ENCODE peak calls at places on chromosome 22, in ten cellular contexts. One of them, this sample, is unnamed. For H3K4me1 and H3K9me3, the result is how much of the 10 kb centered on the place peaks cover.

GRCh38 chr22:20566420-20567260 is 59.2 kb downstream of the MED15 start:
- DNase-seq in GM23248: peak
- DNase-seq in A549: peak
- DNase-seq in PC-3: peak
- DNase-seq in colonic mucosa: no peak
- DNase-seq in tibial nerve: no peak
- DNase-seq in right cardiac atrium: peak
- DNase-seq in iPS DF 6.9: no peak
- DNase-seq in H9: no peak
- DNase-seq in OCI-LY7: no peak
- DNase-seq in this sample: peak

GRCh38 chr22:29209624-29209929 is 3.9 kb downstream of the EMID1 start:
- DNase-seq in GM23248: no peak
- DNase-seq in A549: no peak
- DNase-seq in PC-3: peak
- DNase-seq in colonic mucosa: no peak
- DNase-seq in tibial nerve: no peak
- DNase-seq in right cardiac atrium: no peak
- DNase-seq in iPS DF 6.9: no peak
- DNase-seq in H9: peak
- DNase-seq in OCI-LY7: no peak
- DNase-seq in this sample: no peak

GRCh38 chr22:23769321-23769965 is 1.7 kb upstream of the CHCHD10 start:
- DNase-seq in GM23248: no peak
- DNase-seq in A549: no peak
- DNase-seq in PC-3: no peak
- DNase-seq in colonic mucosa: no peak
- DNase-seq in tibial nerve: no peak
- DNase-seq in right cardiac atrium: peak
- DNase-seq in iPS DF 6.9: no peak
- DNase-seq in H9: no peak
- DNase-seq in OCI-LY7: peak
- DNase-seq in this sample: no peak

GRCh38 chr22:39719559-39720450 is 149.3 kb downstream of the CACNA1I start:
- DNase-seq in GM23248: no peak
- DNase-seq in A549: no peak
- DNase-seq in PC-3: no peak
- DNase-seq in colonic mucosa: no peak
- DNase-seq in tibial nerve: no peak
- DNase-seq in right cardiac atrium: no peak
- DNase-seq in iPS DF 6.9: no peak
- DNase-seq in H9: no peak
- DNase-seq in OCI-LY7: no peak
- DNase-seq in this sample: no peak

GRCh38 chr22:30327864-30328345 is 1.2 kb upstream of the TBC1D10A start:
- DNase-seq in GM23248: peak
- DNase-seq in A549: peak
- DNase-seq in PC-3: peak
- DNase-seq in colonic mucosa: peak
- DNase-seq in tibial nerve: no peak
- DNase-seq in right cardiac atrium: no peak
- DNase-seq in iPS DF 6.9: no peak
- DNase-seq in H9: peak
- DNase-seq in OCI-LY7: peak
- DNase-seq in this sample: no peak

GRCh38 chr22:41563051-41563711 is 2.4 kb downstream of the CSDC2 start:
- DNase-seq in GM23248: peak
- DNase-seq in A549: peak
- DNase-seq in PC-3: peak
- DNase-seq in colonic mucosa: no peak
- DNase-seq in tibial nerve: no peak
- DNase-seq in right cardiac atrium: no peak
- DNase-seq in iPS DF 6.9: no peak
- DNase-seq in H9: peak
- DNase-seq in OCI-LY7: no peak
- DNase-seq in this sample: no peak

GRCh38 chr22:29638678-29639077 is 35.2 kb downstream of the NF2 start:
- DNase-seq in GM23248: no peak
- DNase-seq in A549: no peak
- DNase-seq in PC-3: no peak
- DNase-seq in colonic mucosa: no peak
- DNase-seq in tibial nerve: no peak
- DNase-seq in right cardiac atrium: no peak
- DNase-seq in iPS DF 6.9: no peak
- DNase-seq in H9: no peak
- DNase-seq in OCI-LY7: no peak
- DNase-seq in this sample: no peak

GRCh38 chr22:23888615-23889401 is 5.4 kb upstream of the MIF start:
- DNase-seq in GM23248: peak
- DNase-seq in A549: peak
- DNase-seq in PC-3: peak
- DNase-seq in colonic mucosa: no peak
- DNase-seq in tibial nerve: no peak
- DNase-seq in right cardiac atrium: peak
- DNase-seq in iPS DF 6.9: no peak
- DNase-seq in H9: no peak
- DNase-seq in OCI-LY7: no peak
- DNase-seq in this sample: no peak

GRCh38 chr22:32317524-32317923 is 40.1 kb upstream of the RFPL3 start:
- DNase-seq in GM23248: no peak
- DNase-seq in A549: no peak
- DNase-seq in PC-3: no peak
- DNase-seq in colonic mucosa: peak
- DNase-seq in tibial nerve: no peak
- DNase-seq in right cardiac atrium: no peak
- DNase-seq in iPS DF 6.9: no peak
- DNase-seq in H9: no peak
- DNase-seq in OCI-LY7: no peak
- DNase-seq in this sample: no peak

GRCh38 chr22:39309364-39309861 is 10.0 kb downstream of the RPL3 start:
- DNase-seq in GM23248: peak
- DNase-seq in A549: no peak
- DNase-seq in PC-3: no peak
- DNase-seq in colonic mucosa: no peak
- DNase-seq in tibial nerve: no peak
- DNase-seq in right cardiac atrium: peak
- DNase-seq in iPS DF 6.9: no peak
- DNase-seq in H9: peak
- DNase-seq in OCI-LY7: peak
- DNase-seq in this sample: no peak

GRCh38 chr22:28874061-28874460 is 9.3 kb upstream of the ZNRF3 start:
- DNase-seq in GM23248: no peak
- DNase-seq in A549: no peak
- DNase-seq in PC-3: no peak
- DNase-seq in colonic mucosa: no peak
- DNase-seq in tibial nerve: no peak
- DNase-seq in right cardiac atrium: no peak
- DNase-seq in iPS DF 6.9: no peak
- DNase-seq in H9: no peak
- DNase-seq in OCI-LY7: no peak
- DNase-seq in this sample: no peak

GRCh38 chr22:44577391-44578114 is 79.5 kb upstream of the RTL6 start:
- DNase-seq in GM23248: no peak
- DNase-seq in A549: no peak
- DNase-seq in PC-3: no peak
- DNase-seq in colonic mucosa: no peak
- DNase-seq in tibial nerve: no peak
- DNase-seq in right cardiac atrium: no peak
- DNase-seq in iPS DF 6.9: no peak
- DNase-seq in H9: peak
- DNase-seq in OCI-LY7: no peak
- DNase-seq in this sample: no peak

DNA sequence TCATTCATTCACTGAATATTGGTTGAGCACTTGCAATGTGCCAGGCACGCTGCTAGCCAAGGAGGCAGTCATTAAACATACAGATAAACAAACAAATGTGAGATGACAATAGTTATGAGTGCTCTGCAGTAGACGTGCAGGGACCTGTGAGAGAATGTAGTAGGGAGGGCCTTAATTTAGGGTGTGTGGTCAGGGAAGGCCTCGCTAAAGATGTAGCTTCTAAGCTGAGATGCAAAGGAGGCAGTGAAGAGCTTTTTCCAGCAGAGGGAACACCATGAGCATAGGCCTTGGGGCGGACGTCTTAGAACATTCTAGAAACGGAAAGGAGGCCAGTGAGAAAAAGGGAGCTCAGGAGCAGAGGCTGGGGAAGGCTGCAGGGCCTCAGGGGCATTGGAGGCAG is 789 bp upstream of the NCF4 start:
- DNase-seq in GM23248: peak
- DNase-seq in A549: no peak
- DNase-seq in PC-3: no peak
- DNase-seq in colonic mucosa: no peak
- DNase-seq in tibial nerve: no peak
- DNase-seq in right cardiac atrium: no peak
- DNase-seq in iPS DF 6.9: no peak
- DNase-seq in H9: no peak
- DNase-seq in OCI-LY7: peak
- DNase-seq in this sample: no peak
- H3K4me1 ChIP-seq in GM23248: under half
- H3K4me1 ChIP-seq in A549: under half
- H3K4me1 ChIP-seq in PC-3: under half
- H3K4me1 ChIP-seq in colonic mucosa: under half
- H3K4me1 ChIP-seq in tibial nerve: under half
- H3K4me1 ChIP-seq in right cardiac atrium: under half
- H3K4me1 ChIP-seq in iPS DF 6.9: under half
- H3K4me1 ChIP-seq in H9: under half
- H3K4me1 ChIP-seq in OCI-LY7: half or more
- H3K4me1 ChIP-seq in this sample: under half

GRCh38 chr22:48179571-48180546 is 1417.4 kb downstream of the TBC1D22A start:
- DNase-seq in GM23248: no peak
- DNase-seq in A549: no peak
- DNase-seq in PC-3: no peak
- DNase-seq in colonic mucosa: no peak
- DNase-seq in tibial nerve: no peak
- DNase-seq in right cardiac atrium: no peak
- DNase-seq in iPS DF 6.9: no peak
- DNase-seq in H9: peak
- DNase-seq in OCI-LY7: no peak
- DNase-seq in this sample: no peak

GRCh38 chr22:48175721-48176120 is 1413.3 kb downstream of the TBC1D22A start:
- DNase-seq in GM23248: no peak
- DNase-seq in A549: no peak
- DNase-seq in PC-3: no peak
- DNase-seq in colonic mucosa: no peak
- DNase-seq in tibial nerve: no peak
- DNase-seq in right cardiac atrium: no peak
- DNase-seq in iPS DF 6.9: no peak
- DNase-seq in H9: no peak
- DNase-seq in OCI-LY7: no peak
- DNase-seq in this sample: no peak

GRCh38 chr22:48180631-48181030 is 1418.2 kb downstream of the TBC1D22A start:
- DNase-seq in GM23248: peak
- DNase-seq in A549: no peak
- DNase-seq in PC-3: no peak
- DNase-seq in colonic mucosa: no peak
- DNase-seq in tibial nerve: no peak
- DNase-seq in right cardiac atrium: no peak
- DNase-seq in iPS DF 6.9: no peak
- DNase-seq in H9: peak
- DNase-seq in OCI-LY7: no peak
- DNase-seq in this sample: no peak

GRCh38 chr22:48178536-48178935 is 1416.1 kb downstream of the TBC1D22A start:
- DNase-seq in GM23248: no peak
- DNase-seq in A549: no peak
- DNase-seq in PC-3: no peak
- DNase-seq in colonic mucosa: no peak
- DNase-seq in tibial nerve: no peak
- DNase-seq in right cardiac atrium: no peak
- DNase-seq in iPS DF 6.9: no peak
- DNase-seq in H9: peak
- DNase-seq in OCI-LY7: no peak
- DNase-seq in this sample: no peak

GRCh38 chr22:48177591-48177990 is 1415.1 kb downstream of the TBC1D22A start:
- DNase-seq in GM23248: no peak
- DNase-seq in A549: no peak
- DNase-seq in PC-3: no peak
- DNase-seq in colonic mucosa: no peak
- DNase-seq in tibial nerve: no peak
- DNase-seq in right cardiac atrium: no peak
- DNase-seq in iPS DF 6.9: no peak
- DNase-seq in H9: peak
- DNase-seq in OCI-LY7: no peak
- DNase-seq in this sample: no peak
- H3K9me3 ChIP-seq in GM23248: under half
- H3K9me3 ChIP-seq in A549: under half
- H3K9me3 ChIP-seq in PC-3: under half
- H3K9me3 ChIP-seq in colonic mucosa: under half
- H3K9me3 ChIP-seq in tibial nerve: under half
- H3K9me3 ChIP-seq in right cardiac atrium: under half
- H3K9me3 ChIP-seq in iPS DF 6.9: under half
- H3K9me3 ChIP-seq in H9: under half
- H3K9me3 ChIP-seq in OCI-LY7: under half
- H3K9me3 ChIP-seq in this sample: under half

GRCh38 chr22:26584010-26584409 is 5.9 kb downstream of the TPST2 start:
- DNase-seq in GM23248: no peak
- DNase-seq in A549: no peak
- DNase-seq in PC-3: no peak
- DNase-seq in colonic mucosa: no peak
- DNase-seq in tibial nerve: no peak
- DNase-seq in right cardiac atrium: no peak
- DNase-seq in iPS DF 6.9: no peak
- DNase-seq in H9: no peak
- DNase-seq in OCI-LY7: no peak
- DNase-seq in this sample: no peak
- H3K4me1 ChIP-seq in GM23248: under half
- H3K4me1 ChIP-seq in A549: under half
- H3K4me1 ChIP-seq in PC-3: under half
- H3K4me1 ChIP-seq in colonic mucosa: under half
- H3K4me1 ChIP-seq in tibial nerve: under half
- H3K4me1 ChIP-seq in right cardiac atrium: under half
- H3K4me1 ChIP-seq in iPS DF 6.9: under half
- H3K4me1 ChIP-seq in H9: under half
- H3K4me1 ChIP-seq in OCI-LY7: under half
- H3K4me1 ChIP-seq in this sample: under half

DNA sequence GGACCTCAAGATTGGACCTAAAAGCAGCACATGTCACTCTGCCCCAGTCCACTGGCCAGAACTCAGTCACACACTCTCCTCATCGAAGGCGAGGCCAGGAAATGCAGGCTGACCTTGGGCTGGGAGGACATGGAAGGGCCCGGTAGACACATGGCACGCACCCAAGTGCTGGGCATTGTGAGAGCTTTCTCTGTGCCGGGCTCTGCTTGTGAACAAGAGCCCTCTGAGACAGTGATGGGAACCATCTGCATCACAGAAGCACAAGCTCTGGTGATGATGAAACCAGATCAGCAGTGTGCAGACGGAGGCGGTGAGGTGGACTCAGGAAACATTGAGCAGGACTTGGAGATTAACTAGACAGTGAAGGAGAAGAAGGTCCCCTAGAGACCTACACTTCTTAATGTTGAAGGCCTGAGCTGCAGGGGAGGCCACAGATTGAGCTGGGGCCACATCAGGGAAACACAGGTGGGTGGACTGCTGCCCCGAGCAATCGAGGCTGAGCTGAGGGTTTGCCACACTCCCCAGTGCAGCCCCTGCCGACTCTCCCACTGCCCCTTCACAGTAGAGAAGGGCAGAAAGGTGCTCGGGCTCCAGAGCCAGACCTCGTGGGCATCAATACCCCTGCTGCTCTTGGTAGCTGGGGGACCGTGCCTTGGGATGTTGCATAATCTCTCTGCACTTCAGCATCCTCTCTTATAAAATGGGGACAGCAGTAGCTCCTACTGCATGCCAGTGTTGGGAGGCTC is 1460.5 kb downstream of the TBC1D22A start:
- DNase-seq in GM23248: no peak
- DNase-seq in A549: no peak
- DNase-seq in PC-3: no peak
- DNase-seq in colonic mucosa: no peak
- DNase-seq in tibial nerve: no peak
- DNase-seq in right cardiac atrium: no peak
- DNase-seq in iPS DF 6.9: no peak
- DNase-seq in H9: no peak
- DNase-seq in OCI-LY7: no peak
- DNase-seq in this sample: no peak
- H3K9me3 ChIP-seq in GM23248: under half
- H3K9me3 ChIP-seq in A549: under half
- H3K9me3 ChIP-seq in PC-3: under half
- H3K9me3 ChIP-seq in colonic mucosa: under half
- H3K9me3 ChIP-seq in tibial nerve: under half
- H3K9me3 ChIP-seq in right cardiac atrium: under half
- H3K9me3 ChIP-seq in iPS DF 6.9: under half
- H3K9me3 ChIP-seq in H9: under half
- H3K9me3 ChIP-seq in OCI-LY7: under half
- H3K9me3 ChIP-seq in this sample: under half